ENCODE peak calls at places on chromosomes 2 and 18, in seven cellular contexts. One of them, this sample, is unnamed.

GRCh38 chr2:174631009-174631981 is 33.7 kb upstream of the WIPF1 start:
- DNase-seq in cardiac fibroblast: peak; percentile 75
- DNase-seq in fibroblast of mammary gland: peak; percentile 88
- DNase-seq in kidney epithelial cell: no peak
- DNase-seq in AG09319: no peak
- DNase-seq in neural crest cell: no peak
- DNase-seq in hepatocyte: no peak
- DNase-seq in this sample: no peak

GRCh38 chr2:176638167-176639015 is 369.1 kb downstream of the MTX2 start:
- DNase-seq in cardiac fibroblast: peak; percentile 58
- DNase-seq in fibroblast of mammary gland: peak; percentile 68
- DNase-seq in kidney epithelial cell: no peak
- DNase-seq in AG09319: no peak
- DNase-seq in neural crest cell: peak; percentile 62
- DNase-seq in hepatocyte: peak; percentile 84
- DNase-seq in this sample: peak; percentile 83

GRCh38 chr2:35580951-35581350 is 774.6 kb upstream of the CRIM1 start:
- DNase-seq in cardiac fibroblast: no peak
- DNase-seq in fibroblast of mammary gland: no peak
- DNase-seq in kidney epithelial cell: no peak
- DNase-seq in AG09319: no peak
- DNase-seq in neural crest cell: no peak
- DNase-seq in hepatocyte: no peak
- DNase-seq in this sample: no peak

GRCh38 chr18:22324191-22325131 is 93.3 kb downstream of the CTAGE1 start:
- DNase-seq in cardiac fibroblast: peak; percentile 66
- DNase-seq in fibroblast of mammary gland: peak; percentile 25
- DNase-seq in kidney epithelial cell: no peak
- DNase-seq in AG09319: no peak
- DNase-seq in neural crest cell: peak; percentile 38
- DNase-seq in hepatocyte: peak; percentile 70
- DNase-seq in this sample: no peak

GRCh38 chr2:66813976-66814375 is 379.1 kb downstream of the MEIS1 start:
- DNase-seq in cardiac fibroblast: no peak
- DNase-seq in fibroblast of mammary gland: peak; percentile 32
- DNase-seq in kidney epithelial cell: no peak
- DNase-seq in AG09319: no peak
- DNase-seq in neural crest cell: no peak
- DNase-seq in hepatocyte: no peak
- DNase-seq in this sample: no peak

GRCh38 chr18:77062518-77063003 is 70.0 kb downstream of the MBP start:
- DNase-seq in cardiac fibroblast: peak; percentile 95
- DNase-seq in fibroblast of mammary gland: peak; percentile 46
- DNase-seq in kidney epithelial cell: no peak
- DNase-seq in AG09319: no peak
- DNase-seq in neural crest cell: no peak
- DNase-seq in hepatocyte: no peak
- DNase-seq in this sample: peak; percentile 45

GRCh38 chr18:78363556-78363955 is 616.1 kb upstream of the SALL3 start:
- DNase-seq in cardiac fibroblast: no peak
- DNase-seq in fibroblast of mammary gland: no peak
- DNase-seq in kidney epithelial cell: no peak
- DNase-seq in AG09319: no peak
- DNase-seq in neural crest cell: no peak
- DNase-seq in hepatocyte: no peak
- DNase-seq in this sample: no peak

GRCh38 chr2:215831296-215831913 is 181.9 kb downstream of the MREG start:
- DNase-seq in cardiac fibroblast: peak; percentile 87
- DNase-seq in fibroblast of mammary gland: peak; percentile 49
- DNase-seq in kidney epithelial cell: no peak
- DNase-seq in AG09319: no peak
- DNase-seq in neural crest cell: no peak
- DNase-seq in hepatocyte: peak; percentile 28
- DNase-seq in this sample: peak; percentile 31

GRCh38 chr2:43848174-43848573 is 9.4 kb downstream of the ABCG8 start:
- DNase-seq in cardiac fibroblast: no peak
- DNase-seq in fibroblast of mammary gland: no peak
- DNase-seq in kidney epithelial cell: no peak
- DNase-seq in AG09319: no peak
- DNase-seq in neural crest cell: no peak
- DNase-seq in hepatocyte: no peak
- DNase-seq in this sample: peak; percentile 16

GRCh38 chr2:1701556-1702185 is 42.6 kb downstream of the PXDN start:
- DNase-seq in cardiac fibroblast: no peak
- DNase-seq in fibroblast of mammary gland: peak; percentile 42
- DNase-seq in kidney epithelial cell: no peak
- DNase-seq in AG09319: no peak
- DNase-seq in neural crest cell: no peak
- DNase-seq in hepatocyte: no peak
- DNase-seq in this sample: no peak

GRCh38 chr18:76992226-76993084 is 140.1 kb downstream of the MBP start:
- DNase-seq in cardiac fibroblast: no peak
- DNase-seq in fibroblast of mammary gland: no peak
- DNase-seq in kidney epithelial cell: no peak
- DNase-seq in AG09319: no peak
- DNase-seq in neural crest cell: no peak
- DNase-seq in hepatocyte: no peak
- DNase-seq in this sample: no peak

GRCh38 chr2:9178905-9179571 is 27.6 kb upstream of the ASAP2 start:
- DNase-seq in cardiac fibroblast: peak; percentile 90
- DNase-seq in fibroblast of mammary gland: peak; percentile 93
- DNase-seq in kidney epithelial cell: peak; percentile 79
- DNase-seq in AG09319: peak; percentile 70
- DNase-seq in neural crest cell: no peak
- DNase-seq in hepatocyte: peak; percentile 66
- DNase-seq in this sample: no peak

GRCh38 chr18:72868666-72869661 is 1.2 kb upstream of the NETO1 start:
- DNase-seq in cardiac fibroblast: no peak
- DNase-seq in fibroblast of mammary gland: no peak
- DNase-seq in kidney epithelial cell: no peak
- DNase-seq in AG09319: no peak
- DNase-seq in neural crest cell: peak; percentile 14
- DNase-seq in hepatocyte: no peak
- DNase-seq in this sample: peak; percentile 14

GRCh38 chr18:59308201-59309014 is 10.0 kb downstream of the CPLX4 start:
- DNase-seq in cardiac fibroblast: peak; percentile 71
- DNase-seq in fibroblast of mammary gland: peak; percentile 55
- DNase-seq in kidney epithelial cell: no peak
- DNase-seq in AG09319: peak; percentile 19
- DNase-seq in neural crest cell: peak; percentile 85
- DNase-seq in hepatocyte: peak; percentile 86
- DNase-seq in this sample: peak; percentile 81

GRCh38 chr2:65075605-65076344 is 19.6 kb downstream of the CEP68 start:
- DNase-seq in cardiac fibroblast: peak; percentile 50
- DNase-seq in fibroblast of mammary gland: no peak
- DNase-seq in kidney epithelial cell: no peak
- DNase-seq in AG09319: no peak
- DNase-seq in neural crest cell: no peak
- DNase-seq in hepatocyte: no peak
- DNase-seq in this sample: no peak

GRCh38 chr2:218229239-218229638 is 12.2 kb downstream of the ARPC2 start:
- DNase-seq in cardiac fibroblast: peak; percentile 86
- DNase-seq in fibroblast of mammary gland: peak; percentile 74
- DNase-seq in kidney epithelial cell: peak; percentile 72
- DNase-seq in AG09319: peak; percentile 37
- DNase-seq in neural crest cell: no peak
- DNase-seq in hepatocyte: no peak
- DNase-seq in this sample: peak; percentile 77

GRCh38 chr2:191051825-191052778 is 38.1 kb upstream of the STAT1 start:
- DNase-seq in cardiac fibroblast: peak; percentile 72
- DNase-seq in fibroblast of mammary gland: peak; percentile 79
- DNase-seq in kidney epithelial cell: peak; percentile 26
- DNase-seq in AG09319: no peak
- DNase-seq in neural crest cell: peak; percentile 7
- DNase-seq in hepatocyte: peak; percentile 69
- DNase-seq in this sample: peak; percentile 41

GRCh38 chr2:85886141-85886540 is 2.6 kb downstream of the ST3GAL5 start:
- DNase-seq in cardiac fibroblast: no peak
- DNase-seq in fibroblast of mammary gland: no peak
- DNase-seq in kidney epithelial cell: no peak
- DNase-seq in AG09319: no peak
- DNase-seq in neural crest cell: no peak
- DNase-seq in hepatocyte: no peak
- DNase-seq in this sample: no peak

GRCh38 chr2:171798156-171798815 is 95.8 kb downstream of the SLC25A12 start:
- DNase-seq in cardiac fibroblast: peak; percentile 39
- DNase-seq in fibroblast of mammary gland: peak; percentile 77
- DNase-seq in kidney epithelial cell: peak; percentile 16
- DNase-seq in AG09319: no peak
- DNase-seq in neural crest cell: peak; percentile 36
- DNase-seq in hepatocyte: no peak
- DNase-seq in this sample: no peak

GRCh38 chr2:138901530-138901929 is 121.3 kb upstream of the NXPH2 start:
- DNase-seq in cardiac fibroblast: no peak
- DNase-seq in fibroblast of mammary gland: no peak
- DNase-seq in kidney epithelial cell: no peak
- DNase-seq in AG09319: no peak
- DNase-seq in neural crest cell: no peak
- DNase-seq in hepatocyte: no peak
- DNase-seq in this sample: no peak

GRCh38 chr2:174717273-174717672 is 47.0 kb downstream of the CHRNA1 start:
- DNase-seq in cardiac fibroblast: peak; percentile 14
- DNase-seq in fibroblast of mammary gland: peak; percentile 41
- DNase-seq in kidney epithelial cell: peak; percentile 64
- DNase-seq in AG09319: no peak
- DNase-seq in neural crest cell: no peak
- DNase-seq in hepatocyte: no peak
- DNase-seq in this sample: no peak

GRCh38 chr2:70746076-70746475 is 21.9 kb downstream of the ADD2 start:
- DNase-seq in cardiac fibroblast: no peak
- DNase-seq in fibroblast of mammary gland: no peak
- DNase-seq in kidney epithelial cell: no peak
- DNase-seq in AG09319: no peak
- DNase-seq in neural crest cell: no peak
- DNase-seq in hepatocyte: no peak
- DNase-seq in this sample: no peak

GRCh38 chr2:70748002-70748779 is 19.8 kb downstream of the ADD2 start:
- DNase-seq in cardiac fibroblast: no peak
- DNase-seq in fibroblast of mammary gland: no peak
- DNase-seq in kidney epithelial cell: no peak
- DNase-seq in AG09319: no peak
- DNase-seq in neural crest cell: no peak
- DNase-seq in hepatocyte: no peak
- DNase-seq in this sample: no peak

GRCh38 chr2:70747284-70747683 is 20.7 kb downstream of the ADD2 start:
- DNase-seq in cardiac fibroblast: no peak
- DNase-seq in fibroblast of mammary gland: no peak
- DNase-seq in kidney epithelial cell: no peak
- DNase-seq in AG09319: no peak
- DNase-seq in neural crest cell: no peak
- DNase-seq in hepatocyte: no peak
- DNase-seq in this sample: no peak

GRCh38 chr2:70745276-70745675 is 22.7 kb downstream of the ADD2 start:
- DNase-seq in cardiac fibroblast: no peak
- DNase-seq in fibroblast of mammary gland: no peak
- DNase-seq in kidney epithelial cell: no peak
- DNase-seq in AG09319: no peak
- DNase-seq in neural crest cell: no peak
- DNase-seq in hepatocyte: no peak
- DNase-seq in this sample: no peak

GRCh38 chr2:70743677-70744076 is 24.3 kb downstream of the ADD2 start:
- DNase-seq in cardiac fibroblast: no peak
- DNase-seq in fibroblast of mammary gland: no peak
- DNase-seq in kidney epithelial cell: no peak
- DNase-seq in AG09319: no peak
- DNase-seq in neural crest cell: no peak
- DNase-seq in hepatocyte: no peak
- DNase-seq in this sample: no peak
- TF ChIP-seq CTCF in cardiac fibroblast: no peak
- TF ChIP-seq CTCF in fibroblast of mammary gland: no peak
- TF ChIP-seq CTCF in kidney epithelial cell: no peak
- TF ChIP-seq CTCF in AG09319: no peak
- TF ChIP-seq CTCF in neural crest cell: no peak
- TF ChIP-seq CTCF in hepatocyte: no peak
- TF ChIP-seq CTCF in this sample: no peak

GRCh38 chr2:119008108-119008507 is 66.1 kb downstream of the MARCO start:
- DNase-seq in cardiac fibroblast: no peak
- DNase-seq in fibroblast of mammary gland: peak; percentile 32
- DNase-seq in kidney epithelial cell: no peak
- DNase-seq in AG09319: no peak
- DNase-seq in neural crest cell: no peak
- DNase-seq in hepatocyte: no peak
- DNase-seq in this sample: no peak

GRCh38 chr2:119011910-119012209 is 69.9 kb downstream of the MARCO start:
- DNase-seq in cardiac fibroblast: no peak
- DNase-seq in fibroblast of mammary gland: no peak
- DNase-seq in kidney epithelial cell: no peak
- DNase-seq in AG09319: no peak
- DNase-seq in neural crest cell: no peak
- DNase-seq in hepatocyte: no peak
- DNase-seq in this sample: no peak

GRCh38 chr2:119009110-119009509 is 67.1 kb downstream of the MARCO start:
- DNase-seq in cardiac fibroblast: no peak
- DNase-seq in fibroblast of mammary gland: no peak
- DNase-seq in kidney epithelial cell: no peak
- DNase-seq in AG09319: no peak
- DNase-seq in neural crest cell: no peak
- DNase-seq in hepatocyte: no peak
- DNase-seq in this sample: no peak

GRCh38 chr2:119011162-119011909 is 69.3 kb downstream of the MARCO start:
- DNase-seq in cardiac fibroblast: peak; percentile 53
- DNase-seq in fibroblast of mammary gland: peak; percentile 30
- DNase-seq in kidney epithelial cell: no peak
- DNase-seq in AG09319: peak; percentile 3
- DNase-seq in neural crest cell: peak; percentile 74
- DNase-seq in hepatocyte: peak; percentile 86
- DNase-seq in this sample: peak; percentile 56

DNA sequence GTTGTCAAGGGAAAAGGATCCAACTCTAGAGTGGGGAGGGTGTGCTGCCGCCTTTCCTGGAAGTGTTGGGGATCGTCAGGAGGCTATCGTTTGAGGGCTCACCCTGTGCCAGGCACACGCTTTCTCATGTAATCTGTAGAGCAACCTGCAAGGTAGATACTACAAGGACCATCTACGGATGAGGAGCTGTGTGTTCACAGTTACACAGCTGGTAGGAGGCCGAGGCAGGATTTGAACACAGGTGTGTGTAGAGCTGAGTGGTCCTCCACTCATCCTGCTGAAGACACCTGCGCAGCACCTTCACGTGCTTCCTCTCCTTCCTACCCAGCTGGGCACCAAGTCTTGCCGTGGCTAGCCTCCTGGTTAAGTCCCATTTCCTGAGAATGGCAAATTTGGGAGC is 68.3 kb downstream of the MARCO start:
- DNase-seq in cardiac fibroblast: no peak
- DNase-seq in fibroblast of mammary gland: no peak
- DNase-seq in kidney epithelial cell: no peak
- DNase-seq in AG09319: no peak
- DNase-seq in neural crest cell: no peak
- DNase-seq in hepatocyte: no peak
- DNase-seq in this sample: no peak
- TF ChIP-seq CTCF in cardiac fibroblast: no peak
- TF ChIP-seq CTCF in fibroblast of mammary gland: no peak
- TF ChIP-seq CTCF in kidney epithelial cell: no peak
- TF ChIP-seq CTCF in AG09319: no peak
- TF ChIP-seq CTCF in neural crest cell: no peak
- TF ChIP-seq CTCF in hepatocyte: no peak
- TF ChIP-seq CTCF in this sample: no peak

GRCh38 chr2:84492571-84492970 is 23.7 kb upstream of the DNAH6 start:
- DNase-seq in cardiac fibroblast: no peak
- DNase-seq in fibroblast of mammary gland: peak; percentile 20
- DNase-seq in kidney epithelial cell: no peak
- DNase-seq in AG09319: no peak
- DNase-seq in neural crest cell: no peak
- DNase-seq in hepatocyte: no peak
- DNase-seq in this sample: no peak
- TF ChIP-seq CTCF in cardiac fibroblast: no peak
- TF ChIP-seq CTCF in fibroblast of mammary gland: peak; percentile 21
- TF ChIP-seq CTCF in kidney epithelial cell: peak; percentile 6
- TF ChIP-seq CTCF in AG09319: peak; percentile 18
- TF ChIP-seq CTCF in neural crest cell: peak; percentile 26
- TF ChIP-seq CTCF in hepatocyte: no peak
- TF ChIP-seq CTCF in this sample: no peak

GRCh38 chr2:154507186-154507585 is 191.3 kb upstream of the KCNJ3 start:
- DNase-seq in cardiac fibroblast: no peak
- DNase-seq in fibroblast of mammary gland: no peak
- DNase-seq in kidney epithelial cell: no peak
- DNase-seq in AG09319: no peak
- DNase-seq in neural crest cell: no peak
- DNase-seq in hepatocyte: no peak
- DNase-seq in this sample: peak; percentile 10
- TF ChIP-seq CTCF in cardiac fibroblast: no peak
- TF ChIP-seq CTCF in fibroblast of mammary gland: no peak
- TF ChIP-seq CTCF in kidney epithelial cell: peak; percentile 28
- TF ChIP-seq CTCF in AG09319: no peak
- TF ChIP-seq CTCF in neural crest cell: peak; percentile 28
- TF ChIP-seq CTCF in hepatocyte: peak; percentile 12
- TF ChIP-seq CTCF in this sample: no peak

This sample was measured in GM10248.